ENCODE peak calls at places on chromosomes 6 and 20, in four cellular contexts. One of them, this sample, is unnamed.

GRCh38 chr6:40550096-40550731 is 37.0 kb downstream of the LRFN2 start:
- DNase-seq in effector CD4-positive, alpha-beta T cell: no peak
- DNase-seq in heart right ventricle: peak
- DNase-seq in OCI-LY7: peak
- DNase-seq in this sample: peak

GRCh38 chr20:63917811-63918210 is 22.9 kb downstream of the DNAJC5 start:
- DNase-seq in OCI-LY7: no peak
- DNase-seq in heart right ventricle: no peak
- DNase-seq in effector CD4-positive, alpha-beta T cell: no peak
- DNase-seq in this sample: no peak

GRCh38 chr6:29005183-29005885 is at the start of gene ZNF311:
- DNase-seq in OCI-LY7: no peak
- DNase-seq in heart right ventricle: peak
- DNase-seq in effector CD4-positive, alpha-beta T cell: no peak
- DNase-seq in this sample: no peak

GRCh38 chr6:156598316-156598715 is 178.9 kb upstream of the ARID1B start:
- DNase-seq in OCI-LY7: no peak
- DNase-seq in heart right ventricle: no peak
- DNase-seq in effector CD4-positive, alpha-beta T cell: no peak
- DNase-seq in this sample: no peak

GRCh38 chr6:73803562-73804221 is 107.7 kb downstream of the CD109 start:
- DNase-seq in heart right ventricle: no peak
- DNase-seq in effector CD4-positive, alpha-beta T cell: no peak
- DNase-seq in OCI-LY7: peak
- DNase-seq in this sample: no peak

GRCh38 chr20:62274332-62275262 is 28.2 kb upstream of the ADRM1 start:
- DNase-seq in heart right ventricle: no peak
- DNase-seq in OCI-LY7: no peak
- DNase-seq in effector CD4-positive, alpha-beta T cell: no peak
- DNase-seq in this sample: no peak

GRCh38 chr6:144220031-144220790 is 64.9 kb upstream of the UTRN start:
- DNase-seq in heart right ventricle: no peak
- DNase-seq in OCI-LY7: no peak
- DNase-seq in effector CD4-positive, alpha-beta T cell: no peak
- DNase-seq in this sample: no peak

GRCh38 chr20:58595167-58595566 is 55.9 kb upstream of the STX16 start:
- DNase-seq in OCI-LY7: no peak
- DNase-seq in effector CD4-positive, alpha-beta T cell: no peak
- DNase-seq in heart right ventricle: no peak
- DNase-seq in this sample: no peak

GRCh38 chr20:60729119-60729900 is 522.8 kb upstream of the CDH4 start:
- DNase-seq in heart right ventricle: no peak
- DNase-seq in OCI-LY7: no peak
- DNase-seq in effector CD4-positive, alpha-beta T cell: no peak
- DNase-seq in this sample: no peak

GRCh38 chr6:2784930-2785329 is 19.7 kb downstream of the WRNIP1 start:
- DNase-seq in effector CD4-positive, alpha-beta T cell: no peak
- DNase-seq in OCI-LY7: no peak
- DNase-seq in heart right ventricle: no peak
- DNase-seq in this sample: no peak

GRCh38 chr20:54122189-54122588 is 51.6 kb downstream of the CYP24A1 start:
- DNase-seq in effector CD4-positive, alpha-beta T cell: no peak
- DNase-seq in OCI-LY7: no peak
- DNase-seq in heart right ventricle: no peak
- DNase-seq in this sample: no peak

GRCh38 chr6:11201015-11201414 is 31.5 kb downstream of the NEDD9 start:
- DNase-seq in OCI-LY7: no peak
- DNase-seq in effector CD4-positive, alpha-beta T cell: no peak
- DNase-seq in heart right ventricle: no peak
- DNase-seq in this sample: no peak

GRCh38 chr6:143743256-143744166 is 65.7 kb downstream of the PHACTR2 start:
- DNase-seq in effector CD4-positive, alpha-beta T cell: no peak
- DNase-seq in heart right ventricle: peak
- DNase-seq in OCI-LY7: no peak
- DNase-seq in this sample: no peak

GRCh38 chr6:97316982-97317381 is 34.0 kb upstream of the MMS22L start:
- DNase-seq in OCI-LY7: no peak
- DNase-seq in effector CD4-positive, alpha-beta T cell: no peak
- DNase-seq in heart right ventricle: no peak
- DNase-seq in this sample: no peak

GRCh38 chr6:85460951-85461805 is 11.3 kb downstream of the NT5E start:
- DNase-seq in heart right ventricle: no peak
- DNase-seq in effector CD4-positive, alpha-beta T cell: no peak
- DNase-seq in OCI-LY7: peak
- DNase-seq in this sample: no peak

GRCh38 chr6:39037707-39038106 is 10.9 kb upstream of the GLP1R start:
- DNase-seq in effector CD4-positive, alpha-beta T cell: no peak
- DNase-seq in heart right ventricle: peak
- DNase-seq in OCI-LY7: no peak
- DNase-seq in this sample: no peak

GRCh38 chr20:58004900-58005299 is 223.6 kb downstream of the ANKRD60 start:
- DNase-seq in OCI-LY7: no peak
- DNase-seq in heart right ventricle: no peak
- DNase-seq in effector CD4-positive, alpha-beta T cell: no peak
- DNase-seq in this sample: no peak

GRCh38 chr6:29708432-29709177 is 14.6 kb upstream of the HLA-F start:
- DNase-seq in heart right ventricle: no peak
- DNase-seq in effector CD4-positive, alpha-beta T cell: peak
- DNase-seq in OCI-LY7: peak
- DNase-seq in this sample: no peak

GRCh38 chr6:4055420-4056041 is 23.4 kb downstream of the FAM217A start:
- DNase-seq in OCI-LY7: peak
- DNase-seq in heart right ventricle: peak
- DNase-seq in effector CD4-positive, alpha-beta T cell: no peak
- DNase-seq in this sample: no peak

GRCh38 chr20:50304883-50305635 is 114.4 kb downstream of the CEBPB start:
- DNase-seq in effector CD4-positive, alpha-beta T cell: no peak
- DNase-seq in heart right ventricle: peak
- DNase-seq in OCI-LY7: no peak
- DNase-seq in this sample: no peak

GRCh38 chr6:156884306-156884705 is 107.1 kb downstream of the ARID1B start:
- DNase-seq in effector CD4-positive, alpha-beta T cell: no peak
- DNase-seq in heart right ventricle: no peak
- DNase-seq in OCI-LY7: no peak
- DNase-seq in this sample: no peak

GRCh38 chr6:150633466-150633795 is 33.7 kb downstream of the PLEKHG1 start:
- DNase-seq in OCI-LY7: no peak
- DNase-seq in effector CD4-positive, alpha-beta T cell: no peak
- DNase-seq in heart right ventricle: no peak
- DNase-seq in this sample: no peak

This sample was measured in NCI-H1436.